ENCODE peak calls at places on chromosome 14, in five cellular contexts. One of them, this sample, is unnamed.

GRCh38 chr14:89740241-89740640 is 214.3 kb downstream of the EFCAB11 start:
- DNase-seq in AG10803: no peak
- DNase-seq in psoas muscle: no peak
- DNase-seq in foreskin fibroblast: no peak
- DNase-seq in H1: no peak
- DNase-seq in this sample: no peak

GRCh38 chr14:24057867-24058259 is 6.1 kb downstream of the CARMIL3 start:
- DNase-seq in AG10803: no peak
- DNase-seq in psoas muscle: no peak
- DNase-seq in foreskin fibroblast: no peak
- DNase-seq in H1: no peak
- DNase-seq in this sample: no peak

GRCh38 chr14:104001003-104001402 is 58.7 kb upstream of the RD3L start:
- DNase-seq in AG10803: no peak
- DNase-seq in psoas muscle: no peak
- DNase-seq in foreskin fibroblast: no peak
- DNase-seq in H1: no peak
- DNase-seq in this sample: no peak

GRCh38 chr14:77593501-77593911 is 22.9 kb downstream of the SPTLC2 start:
- DNase-seq in AG10803: peak
- DNase-seq in psoas muscle: no peak
- DNase-seq in foreskin fibroblast: peak
- DNase-seq in H1: no peak
- DNase-seq in this sample: no peak

GRCh38 chr14:59771577-59771976 is 99.0 kb downstream of the RTN1 start:
- DNase-seq in AG10803: no peak
- DNase-seq in psoas muscle: no peak
- DNase-seq in foreskin fibroblast: peak
- DNase-seq in H1: no peak
- DNase-seq in this sample: no peak

GRCh38 chr14:36069535-36069900 is 107.0 kb downstream of the PTCSC3 start:
- DNase-seq in AG10803: peak
- DNase-seq in psoas muscle: no peak
- DNase-seq in foreskin fibroblast: no peak
- DNase-seq in H1: peak
- DNase-seq in this sample: peak

GRCh38 chr14:73047808-73048207 is 10.5 kb upstream of the RBM25 start:
- DNase-seq in AG10803: no peak
- DNase-seq in psoas muscle: no peak
- DNase-seq in foreskin fibroblast: no peak
- DNase-seq in H1: no peak
- DNase-seq in this sample: no peak

GRCh38 chr14:54902521-54903420 is at the start of gene GCH1:
- DNase-seq in AG10803: no peak
- DNase-seq in psoas muscle: peak
- DNase-seq in foreskin fibroblast: peak
- DNase-seq in H1: peak
- DNase-seq in this sample: peak

GRCh38 chr14:37252434-37252833 is 54.7 kb downstream of the MIPOL1 start:
- DNase-seq in AG10803: no peak
- DNase-seq in psoas muscle: no peak
- DNase-seq in foreskin fibroblast: no peak
- DNase-seq in H1: no peak
- DNase-seq in this sample: no peak

GRCh38 chr14:72788255-72788654 is 105.6 kb downstream of the DPF3 start:
- DNase-seq in AG10803: no peak
- DNase-seq in psoas muscle: no peak
- DNase-seq in foreskin fibroblast: no peak
- DNase-seq in H1: no peak
- DNase-seq in this sample: no peak

GRCh38 chr14:95500772-95501401 is 15.6 kb downstream of the SYNE3 start:
- DNase-seq in AG10803: peak
- DNase-seq in psoas muscle: peak
- DNase-seq in foreskin fibroblast: peak
- DNase-seq in H1: no peak
- DNase-seq in this sample: no peak

GRCh38 chr14:66910306-66910705 is 278.9 kb upstream of the GARIN2 start:
- DNase-seq in AG10803: peak
- DNase-seq in psoas muscle: no peak
- DNase-seq in foreskin fibroblast: peak
- DNase-seq in H1: no peak
- DNase-seq in this sample: no peak

GRCh38 chr14:105019861-105020814 is 745 bp downstream of the CDCA4 start:
- DNase-seq in AG10803: peak
- DNase-seq in psoas muscle: peak
- DNase-seq in foreskin fibroblast: no peak
- DNase-seq in H1: no peak
- DNase-seq in this sample: peak

GRCh38 chr14:41609704-41610183 is 3.1 kb downstream of the LRFN5 start:
- DNase-seq in AG10803: peak
- DNase-seq in psoas muscle: peak
- DNase-seq in foreskin fibroblast: no peak
- DNase-seq in H1: no peak
- DNase-seq in this sample: no peak

GRCh38 chr14:26794731-26795130 is 196.9 kb upstream of the NOVA1 start:
- DNase-seq in AG10803: peak
- DNase-seq in psoas muscle: no peak
- DNase-seq in foreskin fibroblast: peak
- DNase-seq in H1: no peak
- DNase-seq in this sample: no peak

GRCh38 chr14:24032727-24033418 is 18.9 kb upstream of the CARMIL3 start:
- DNase-seq in AG10803: peak
- DNase-seq in psoas muscle: no peak
- DNase-seq in foreskin fibroblast: peak
- DNase-seq in H1: no peak
- DNase-seq in this sample: no peak

GRCh38 chr14:104694991-104695659 is 5.7 kb downstream of the INF2 start:
- DNase-seq in AG10803: no peak
- DNase-seq in psoas muscle: no peak
- DNase-seq in foreskin fibroblast: no peak
- DNase-seq in H1: no peak
- DNase-seq in this sample: peak

GRCh38 chr14:104865631-104866441 is 768 bp downstream of the CEP170B start:
- DNase-seq in AG10803: peak
- DNase-seq in psoas muscle: peak
- DNase-seq in foreskin fibroblast: peak
- DNase-seq in H1: no peak
- DNase-seq in this sample: no peak

GRCh38 chr14:53304726-53305381 is 151.7 kb upstream of the DDHD1 start:
- DNase-seq in AG10803: peak
- DNase-seq in psoas muscle: no peak
- DNase-seq in foreskin fibroblast: no peak
- DNase-seq in H1: no peak
- DNase-seq in this sample: no peak

GRCh38 chr14:101591121-101591520 is 29.8 kb downstream of the DIO3 start:
- DNase-seq in AG10803: no peak
- DNase-seq in psoas muscle: no peak
- DNase-seq in foreskin fibroblast: no peak
- DNase-seq in H1: no peak
- DNase-seq in this sample: no peak

GRCh38 chr14:47332939-47333338 is 342.5 kb downstream of the MDGA2 start:
- DNase-seq in AG10803: no peak
- DNase-seq in psoas muscle: no peak
- DNase-seq in foreskin fibroblast: no peak
- DNase-seq in H1: no peak
- DNase-seq in this sample: no peak

GRCh38 chr14:78253986-78254385 is 83.8 kb downstream of the NRXN3 start:
- DNase-seq in AG10803: peak
- DNase-seq in psoas muscle: no peak
- DNase-seq in foreskin fibroblast: no peak
- DNase-seq in H1: no peak
- DNase-seq in this sample: no peak

GRCh38 chr14:95055318-95055717 is 102.0 kb downstream of the DICER1 start:
- DNase-seq in AG10803: no peak
- DNase-seq in psoas muscle: no peak
- DNase-seq in foreskin fibroblast: no peak
- DNase-seq in H1: no peak
- DNase-seq in this sample: no peak

GRCh38 chr14:30885840-30886740 is 11.7 kb downstream of the COCH start:
- DNase-seq in AG10803: peak
- DNase-seq in psoas muscle: no peak
- DNase-seq in foreskin fibroblast: no peak
- DNase-seq in H1: no peak
- DNase-seq in this sample: no peak

GRCh38 chr14:64038857-64039542 is 186.2 kb downstream of the SYNE2 start:
- DNase-seq in AG10803: peak
- DNase-seq in psoas muscle: no peak
- DNase-seq in foreskin fibroblast: no peak
- DNase-seq in H1: no peak
- DNase-seq in this sample: no peak

GRCh38 chr14:44959538-44959937 is 2.2 kb downstream of the KLHL28 start:
- DNase-seq in AG10803: no peak
- DNase-seq in psoas muscle: no peak
- DNase-seq in foreskin fibroblast: no peak
- DNase-seq in H1: no peak
- DNase-seq in this sample: no peak
- H3K4me3 ChIP-seq in AG10803: peak
- H3K4me3 ChIP-seq in psoas muscle: peak
- H3K4me3 ChIP-seq in foreskin fibroblast: peak
- H3K4me3 ChIP-seq in H1: peak
- H3K4me3 ChIP-seq in this sample: no peak

DNA sequence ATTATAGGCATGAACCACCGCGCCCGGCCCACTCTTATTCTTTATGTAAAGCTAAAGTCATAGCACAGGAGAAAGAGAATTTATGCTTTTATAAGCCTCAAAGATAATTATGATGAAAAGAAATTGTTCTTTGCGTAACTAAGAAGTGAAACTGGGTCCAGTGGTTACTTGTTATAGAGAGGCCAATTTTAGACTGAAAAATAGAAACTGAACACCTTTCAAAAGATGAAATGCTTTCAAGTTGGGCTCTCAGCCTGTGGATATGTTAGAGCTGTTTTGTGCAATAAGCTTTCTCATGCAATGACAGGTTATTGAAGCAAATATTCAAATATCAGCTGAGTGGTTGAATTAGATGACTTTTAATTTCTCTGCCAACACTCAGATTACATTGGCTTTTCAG is 7.9 kb downstream of the TMEM253 start:
- DNase-seq in AG10803: no peak
- DNase-seq in psoas muscle: no peak
- DNase-seq in foreskin fibroblast: no peak
- DNase-seq in H1: no peak
- DNase-seq in this sample: no peak
- H3K4me3 ChIP-seq in AG10803: no peak
- H3K4me3 ChIP-seq in psoas muscle: no peak
- H3K4me3 ChIP-seq in foreskin fibroblast: no peak
- H3K4me3 ChIP-seq in H1: no peak
- H3K4me3 ChIP-seq in this sample: no peak

GRCh38 chr14:100223332-100224171 is 15.4 kb upstream of the YY1 start:
- DNase-seq in AG10803: no peak
- DNase-seq in psoas muscle: no peak
- DNase-seq in foreskin fibroblast: peak
- DNase-seq in H1: no peak
- DNase-seq in this sample: no peak

GRCh38 chr14:100224229-100224628 is 14.7 kb upstream of the YY1 start:
- DNase-seq in AG10803: no peak
- DNase-seq in psoas muscle: no peak
- DNase-seq in foreskin fibroblast: no peak
- DNase-seq in H1: no peak
- DNase-seq in this sample: peak

GRCh38 chr14:100221419-100222218 is 17.3 kb upstream of the YY1 start:
- DNase-seq in AG10803: peak
- DNase-seq in psoas muscle: no peak
- DNase-seq in foreskin fibroblast: peak
- DNase-seq in H1: no peak
- DNase-seq in this sample: peak

GRCh38 chr14:100222219-100223093 is 16.5 kb upstream of the YY1 start:
- DNase-seq in AG10803: no peak
- DNase-seq in psoas muscle: no peak
- DNase-seq in foreskin fibroblast: no peak
- DNase-seq in H1: no peak
- DNase-seq in this sample: no peak

GRCh38 chr14:100225169-100225568 is 13.8 kb upstream of the YY1 start:
- DNase-seq in AG10803: no peak
- DNase-seq in psoas muscle: no peak
- DNase-seq in foreskin fibroblast: no peak
- DNase-seq in H1: no peak
- DNase-seq in this sample: no peak
- H3K4me3 ChIP-seq in AG10803: no peak
- H3K4me3 ChIP-seq in psoas muscle: no peak
- H3K4me3 ChIP-seq in foreskin fibroblast: no peak
- H3K4me3 ChIP-seq in H1: no peak
- H3K4me3 ChIP-seq in this sample: no peak

GRCh38 chr14:91263329-91263728 is 18.8 kb upstream of the GPR68 start:
- DNase-seq in AG10803: no peak
- DNase-seq in psoas muscle: no peak
- DNase-seq in foreskin fibroblast: no peak
- DNase-seq in H1: no peak
- DNase-seq in this sample: no peak

GRCh38 chr14:91261115-91261514 is 16.6 kb upstream of the GPR68 start:
- DNase-seq in AG10803: no peak
- DNase-seq in psoas muscle: no peak
- DNase-seq in foreskin fibroblast: no peak
- DNase-seq in H1: no peak
- DNase-seq in this sample: no peak

GRCh38 chr14:91261986-91262549 is 17.6 kb upstream of the GPR68 start:
- DNase-seq in AG10803: no peak
- DNase-seq in psoas muscle: no peak
- DNase-seq in foreskin fibroblast: no peak
- DNase-seq in H1: no peak
- DNase-seq in this sample: no peak

GRCh38 chr14:91265404-91265803 is 20.9 kb upstream of the GPR68 start:
- DNase-seq in AG10803: no peak
- DNase-seq in psoas muscle: no peak
- DNase-seq in foreskin fibroblast: no peak
- DNase-seq in H1: no peak
- DNase-seq in this sample: no peak

DNA sequence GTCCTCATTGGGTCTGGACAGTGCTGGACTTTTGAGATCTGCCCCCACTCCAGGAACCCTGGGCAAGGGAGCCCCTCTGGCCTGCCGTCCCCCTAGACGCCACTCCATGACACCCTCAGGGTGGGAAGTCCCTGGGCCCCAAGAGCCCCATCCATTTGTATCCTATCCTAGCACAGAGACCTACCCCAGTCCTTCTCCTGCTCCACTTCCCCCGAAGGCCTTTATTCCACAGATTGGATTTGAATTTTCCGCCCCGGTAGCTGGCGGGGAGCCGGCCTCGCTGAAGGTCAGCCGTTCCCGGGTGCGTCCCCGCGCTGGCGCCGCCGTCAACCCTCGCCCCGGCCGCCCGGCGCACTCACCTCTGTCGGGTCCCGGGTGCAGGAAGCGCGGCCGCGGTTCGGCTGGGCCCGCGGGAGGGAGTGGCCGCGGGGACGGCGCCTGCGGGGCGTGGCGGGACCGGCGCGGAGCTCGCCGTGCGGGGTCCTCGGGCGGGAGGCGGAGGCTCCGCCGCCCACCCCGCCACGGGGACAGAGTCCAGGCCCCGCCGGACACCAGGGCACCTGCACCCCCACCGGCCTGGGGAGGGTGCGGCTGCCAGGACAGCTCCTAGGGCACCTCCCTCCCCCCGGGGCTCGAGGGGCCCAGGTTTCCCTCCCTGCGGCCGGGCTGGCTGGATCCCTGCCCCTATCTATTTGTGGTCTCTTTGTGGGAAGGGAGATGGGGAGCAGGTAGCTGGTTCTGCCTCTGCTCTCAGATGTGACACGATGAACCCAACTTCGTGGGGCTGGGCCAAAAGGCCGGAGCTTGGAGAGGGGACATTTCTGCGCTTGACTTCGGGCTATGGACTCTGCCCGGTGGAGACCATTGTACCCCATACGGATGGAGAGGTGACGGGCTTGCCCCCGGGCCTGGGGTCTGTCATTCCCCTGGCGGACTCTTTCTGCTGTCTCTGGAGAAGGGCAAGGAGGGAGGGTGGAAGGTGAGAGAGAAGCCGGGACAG is 19.9 kb upstream of the GPR68 start:
- DNase-seq in AG10803: no peak
- DNase-seq in psoas muscle: peak
- DNase-seq in foreskin fibroblast: no peak
- DNase-seq in H1: no peak
- DNase-seq in this sample: no peak
- H3K4me3 ChIP-seq in AG10803: peak
- H3K4me3 ChIP-seq in psoas muscle: peak
- H3K4me3 ChIP-seq in foreskin fibroblast: peak
- H3K4me3 ChIP-seq in H1: peak
- H3K4me3 ChIP-seq in this sample: peak

This sample was measured in CD8-positive, alpha-beta memory T cell.